ENCODE peak calls at places on chromosomes 12 and 14, in seven cellular contexts. A is SK-N-SH, G is HepG2, U is H1, L is GM12891, K is GM12878, Y is K562. R is an unnamed sample.

GRCh38 chr12:118307069-118307954 is 65.4 kb downstream of the TAOK3 start:
- DNase-seq in A (no peak), Y (no peak), L (no peak), U (no peak), K (peak; percentile 69), G (no peak), R (no peak)

GRCh38 chr14:91745329-91745728 is 13.4 kb upstream of the CATSPERB start:
- DNase-seq in A (no peak), Y (no peak), K (no peak), L (no peak), U (no peak), G (no peak), R (no peak)

GRCh38 chr12:49296836-49297694 is 2.1 kb downstream of the PRPH start:
- DNase-seq in L (no peak), A (peak; percentile 29), U (no peak), K (no peak), Y (peak; percentile 89), G (peak; percentile 48), R (no peak)

GRCh38 chr14:96940009-96940408 is 142.8 kb downstream of the VRK1 start:
- DNase-seq in G (peak; percentile 16), K (no peak), L (no peak), A (no peak), Y (peak; percentile 55), U (no peak), R (no peak)

GRCh38 chr12:20374775-20375174 is 6.4 kb downstream of the PDE3A start:
- DNase-seq in U (no peak), Y (no peak), G (no peak), L (no peak), A (no peak), K (no peak), R (no peak)

GRCh38 chr14:77746064-77746463 is 14.9 kb downstream of the SNW1 start:
- DNase-seq in A (no peak), U (no peak), L (no peak), Y (no peak), G (no peak), K (no peak), R (no peak)

GRCh38 chr12:12141000-12141399 is 70.3 kb downstream of the BCL2L14 start:
- DNase-seq in L (no peak), A (no peak), K (no peak), U (no peak), G (no peak), Y (no peak), R (no peak)

GRCh38 chr14:39673141-39674133 is 241.2 kb upstream of the FBXO33 start:
- DNase-seq in G (no peak), Y (no peak), K (no peak), A (no peak), L (no peak), U (peak; percentile 2), R (no peak)

GRCh38 chr14:53640695-53641094 is 315.9 kb downstream of the BMP4 start:
- DNase-seq in Y (no peak), K (no peak), A (no peak), G (no peak), U (no peak), L (no peak), R (no peak)

GRCh38 chr12:119512772-119513497 is 80.6 kb upstream of the TMEM233 start:
- DNase-seq in L (no peak), U (no peak), Y (peak; percentile 47), K (no peak), G (peak; percentile 9), A (no peak), R (no peak)

GRCh38 chr14:67583711-67584644 is 16.1 kb downstream of the PIGH start:
- DNase-seq in A (peak; percentile 80), G (peak; percentile 58), K (no peak), U (no peak), Y (peak; percentile 72), L (peak; percentile 48), R (no peak)

GRCh38 chr14:35556548-35556947 is 22.6 kb downstream of the INSM2 start:
- DNase-seq in G (no peak), Y (no peak), U (no peak), A (peak; percentile 71), L (no peak), K (no peak), R (no peak)

GRCh38 chr12:98211914-98212695 is 303.3 kb upstream of the TMPO start:
- DNase-seq in Y (no peak), A (no peak), K (no peak), L (no peak), U (no peak), G (no peak), R (no peak)

GRCh38 chr12:124747426-124748161 is 116.1 kb downstream of the SCARB1 start:
- DNase-seq in L (no peak), G (peak; percentile 65), K (peak; percentile 45), U (no peak), A (no peak), Y (no peak), R (no peak)

GRCh38 chr12:127429556-127429955 is 837.4 kb upstream of the TMEM132C start:
- DNase-seq in L (no peak), K (no peak), Y (no peak), U (no peak), G (no peak), A (no peak), R (no peak)

GRCh38 chr14:48304729-48305128 is 629.3 kb upstream of the MDGA2 start:
- DNase-seq in Y (no peak), A (no peak), G (no peak), L (no peak), U (no peak), K (no peak), R (no peak)

GRCh38 chr14:74207943-74208342 is 31.3 kb upstream of the VSX2 start:
- DNase-seq in K (no peak), Y (peak; percentile 18), A (no peak), G (peak; percentile 10), L (no peak), U (no peak), R (no peak)

GRCh38 chr12:49871263-49871561 is 28.3 kb upstream of the BCDIN3D start:
- DNase-seq in L (no peak), U (no peak), G (no peak), A (no peak), Y (no peak), K (no peak), R (no peak)

GRCh38 chr14:89474464-89474863 is 57.4 kb upstream of the FOXN3 start:
- DNase-seq in A (no peak), L (no peak), U (no peak), Y (no peak), K (no peak), G (no peak), R (no peak)

DNA sequence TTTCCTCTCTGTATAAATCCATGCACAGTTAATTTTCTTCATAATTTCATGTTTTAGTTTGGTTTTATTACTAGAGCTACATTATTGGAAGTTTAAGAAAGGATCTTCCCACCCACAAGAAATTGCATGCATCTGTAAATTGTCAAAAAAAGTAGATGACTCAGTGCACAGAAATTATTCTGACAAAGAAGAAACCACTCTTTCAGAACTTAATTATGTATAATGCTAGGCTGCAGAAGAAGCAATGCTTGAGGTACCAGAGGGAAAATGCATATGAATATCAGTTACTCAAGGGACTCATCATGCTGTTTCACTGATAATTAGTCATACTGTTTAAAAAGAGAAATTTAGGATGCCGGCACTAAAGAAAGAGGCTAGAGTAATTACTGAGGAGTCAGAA is 147.0 kb downstream of the SLC16A7 start:
- DNase-seq in G (no peak), L (no peak), A (no peak), K (no peak), Y (no peak), U (no peak), R (no peak)
- TF ChIP-seq TAF1 in G (no peak), L (no peak), A (no peak), K (no peak), Y (no peak), U (no peak), R (no peak)

GRCh38 chr14:102185360-102185759 is 45.7 kb downstream of the WDR20 start:
- DNase-seq in K (no peak), Y (no peak), U (no peak), G (peak; percentile 73), A (no peak), L (no peak), R (no peak)

GRCh38 chr14:102184678-102185040 is 45.0 kb downstream of the WDR20 start:
- DNase-seq in Y (no peak), K (no peak), U (no peak), L (no peak), A (no peak), G (no peak), R (no peak)

GRCh38 chr14:102187583-102188001 is 47.9 kb downstream of the WDR20 start:
- DNase-seq in U (no peak), K (no peak), A (no peak), G (no peak), Y (no peak), L (no peak), R (no peak)

GRCh38 chr14:102188187-102188586 is 48.5 kb downstream of the WDR20 start:
- DNase-seq in U (no peak), L (no peak), Y (no peak), G (no peak), K (no peak), A (no peak), R (no peak)

DNA sequence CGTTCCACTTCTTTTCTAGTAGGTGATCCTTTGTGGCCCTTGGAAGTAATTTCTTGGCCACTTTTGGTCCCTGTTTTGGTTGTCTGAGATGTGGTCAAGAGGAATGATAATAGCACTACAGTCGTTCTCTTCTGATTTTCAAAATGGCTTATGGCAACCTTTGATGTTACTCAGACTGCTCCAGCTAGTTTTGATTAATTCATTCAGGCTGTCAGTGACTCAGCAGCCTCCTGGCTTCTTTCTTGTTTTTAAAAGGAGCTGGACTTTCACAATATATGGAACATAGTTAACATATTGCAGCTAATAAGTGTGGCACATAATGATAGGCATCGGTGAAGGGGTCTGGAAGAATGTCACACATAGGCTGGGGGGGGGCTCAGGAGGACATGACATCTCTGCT is 47.3 kb downstream of the WDR20 start:
- DNase-seq in A (no peak), L (no peak), Y (peak; percentile 29), K (no peak), U (no peak), G (no peak), R (no peak)
- TF ChIP-seq POLR2AphosphoS5 in A (peak; percentile 62), L (no peak), Y (no peak), K (no peak), U (no peak), G (no peak), R (no peak)

GRCh38 chr12:94178886-94179285 is 30.5 kb downstream of the PLXNC1 start:
- DNase-seq in G (no peak), L (no peak), K (no peak), A (no peak), Y (no peak), U (no peak), R (no peak)

GRCh38 chr12:94178054-94178453 is 29.7 kb downstream of the PLXNC1 start:
- DNase-seq in K (no peak), L (no peak), A (no peak), G (no peak), Y (no peak), U (no peak), R (no peak)

GRCh38 chr12:94182971-94183701 is 34.8 kb downstream of the PLXNC1 start:
- DNase-seq in Y (no peak), U (no peak), K (no peak), L (no peak), A (no peak), G (peak; percentile 90), R (no peak)

GRCh38 chr12:94179723-94180122 is 31.3 kb downstream of the PLXNC1 start:
- DNase-seq in L (no peak), G (no peak), A (no peak), U (no peak), K (no peak), Y (no peak), R (no peak)

GRCh38 chr12:94180558-94181296 is 32.4 kb downstream of the PLXNC1 start:
- DNase-seq in L (no peak), U (no peak), G (peak; percentile 6), Y (no peak), K (no peak), A (no peak), R (no peak)
- TF ChIP-seq TAF1 in L (no peak), U (no peak), G (no peak), Y (no peak), K (no peak), A (no peak), R (no peak)

GRCh38 chr14:65287264-65288131 is 125.0 kb upstream of the FUT8 start:
- DNase-seq in U (no peak), G (no peak), L (peak; percentile 53), A (no peak), K (no peak), Y (no peak), R (peak; percentile 66)
- TF ChIP-seq POLR2AphosphoS5 in U (no peak), G (no peak), L (peak; percentile 88), A (no peak), K (no peak), Y (no peak), R (no peak)